ENCODE peak calls at places on chromosomes 5 and 9, in seven cellular contexts. One of them, this sample, is unnamed.

GRCh38 chr9:35568196-35568595 is 36.9 kb upstream of the TESK1 start:
- DNase-seq in GM23248: no peak
- DNase-seq in cardiac muscle cell: no peak
- DNase-seq in left ventricle myocardium superior: no peak
- DNase-seq in non-pigmented ciliary epithelial cell: no peak
- DNase-seq in stimulated activated CD8-positive, alpha-beta memory T cell treated with anti-CD3 and anti-CD28 coated beads, Interleukin-4, amount 100 ng/mL, for 24 hours: no peak
- DNase-seq in GM12865: no peak
- DNase-seq in this sample: no peak

GRCh38 chr5:32092938-32093812 is 80.9 kb downstream of the GOLPH3 start:
- DNase-seq in GM23248: peak; percentile 86
- DNase-seq in stimulated activated CD8-positive, alpha-beta memory T cell treated with anti-CD3 and anti-CD28 coated beads, Interleukin-4, amount 100 ng/mL, for 24 hours: peak; percentile 47
- DNase-seq in cardiac muscle cell: peak; percentile 85
- DNase-seq in non-pigmented ciliary epithelial cell: peak; percentile 59
- DNase-seq in left ventricle myocardium superior: no peak
- DNase-seq in GM12865: peak; percentile 82
- DNase-seq in this sample: no peak

GRCh38 chr5:53438486-53439472 is 41.6 kb upstream of the FST start:
- DNase-seq in left ventricle myocardium superior: no peak
- DNase-seq in stimulated activated CD8-positive, alpha-beta memory T cell treated with anti-CD3 and anti-CD28 coated beads, Interleukin-4, amount 100 ng/mL, for 24 hours: no peak
- DNase-seq in non-pigmented ciliary epithelial cell: no peak
- DNase-seq in cardiac muscle cell: peak; percentile 32
- DNase-seq in GM12865: no peak
- DNase-seq in GM23248: peak; percentile 74
- DNase-seq in this sample: no peak

GRCh38 chr9:115694991-115695390 is 458.6 kb upstream of the PAPPA start:
- DNase-seq in left ventricle myocardium superior: no peak
- DNase-seq in non-pigmented ciliary epithelial cell: no peak
- DNase-seq in cardiac muscle cell: no peak
- DNase-seq in stimulated activated CD8-positive, alpha-beta memory T cell treated with anti-CD3 and anti-CD28 coated beads, Interleukin-4, amount 100 ng/mL, for 24 hours: no peak
- DNase-seq in GM23248: peak; percentile 59
- DNase-seq in GM12865: no peak
- DNase-seq in this sample: no peak

GRCh38 chr5:145981612-145982571 is 45.5 kb downstream of the SH3RF2 start:
- DNase-seq in non-pigmented ciliary epithelial cell: no peak
- DNase-seq in cardiac muscle cell: no peak
- DNase-seq in left ventricle myocardium superior: no peak
- DNase-seq in GM23248: no peak
- DNase-seq in GM12865: no peak
- DNase-seq in stimulated activated CD8-positive, alpha-beta memory T cell treated with anti-CD3 and anti-CD28 coated beads, Interleukin-4, amount 100 ng/mL, for 24 hours: no peak
- DNase-seq in this sample: no peak

GRCh38 chr9:77022783-77023440 is 3.5 kb downstream of the FOXB2 start:
- DNase-seq in GM23248: no peak
- DNase-seq in cardiac muscle cell: no peak
- DNase-seq in stimulated activated CD8-positive, alpha-beta memory T cell treated with anti-CD3 and anti-CD28 coated beads, Interleukin-4, amount 100 ng/mL, for 24 hours: no peak
- DNase-seq in left ventricle myocardium superior: no peak
- DNase-seq in non-pigmented ciliary epithelial cell: no peak
- DNase-seq in GM12865: no peak
- DNase-seq in this sample: no peak

GRCh38 chr5:138664276-138664943 is 88.8 kb upstream of the CTNNA1 start:
- DNase-seq in stimulated activated CD8-positive, alpha-beta memory T cell treated with anti-CD3 and anti-CD28 coated beads, Interleukin-4, amount 100 ng/mL, for 24 hours: no peak
- DNase-seq in non-pigmented ciliary epithelial cell: no peak
- DNase-seq in GM12865: no peak
- DNase-seq in GM23248: peak; percentile 69
- DNase-seq in cardiac muscle cell: peak; percentile 76
- DNase-seq in left ventricle myocardium superior: no peak
- DNase-seq in this sample: no peak

GRCh38 chr5:128199104-128199503 is 115.5 kb downstream of the SLC12A2 start:
- DNase-seq in GM12865: no peak
- DNase-seq in left ventricle myocardium superior: no peak
- DNase-seq in GM23248: no peak
- DNase-seq in non-pigmented ciliary epithelial cell: no peak
- DNase-seq in cardiac muscle cell: peak; percentile 41
- DNase-seq in stimulated activated CD8-positive, alpha-beta memory T cell treated with anti-CD3 and anti-CD28 coated beads, Interleukin-4, amount 100 ng/mL, for 24 hours: no peak
- DNase-seq in this sample: no peak

GRCh38 chr9:304106-304505 is 89.4 kb downstream of the DOCK8 start:
- DNase-seq in left ventricle myocardium superior: no peak
- DNase-seq in cardiac muscle cell: no peak
- DNase-seq in stimulated activated CD8-positive, alpha-beta memory T cell treated with anti-CD3 and anti-CD28 coated beads, Interleukin-4, amount 100 ng/mL, for 24 hours: no peak
- DNase-seq in GM23248: no peak
- DNase-seq in GM12865: no peak
- DNase-seq in non-pigmented ciliary epithelial cell: no peak
- DNase-seq in this sample: no peak

GRCh38 chr9:134492721-134493470 is 148.7 kb upstream of the COL5A1 start:
- DNase-seq in non-pigmented ciliary epithelial cell: no peak
- DNase-seq in cardiac muscle cell: no peak
- DNase-seq in left ventricle myocardium superior: no peak
- DNase-seq in GM12865: no peak
- DNase-seq in stimulated activated CD8-positive, alpha-beta memory T cell treated with anti-CD3 and anti-CD28 coated beads, Interleukin-4, amount 100 ng/mL, for 24 hours: no peak
- DNase-seq in GM23248: no peak
- DNase-seq in this sample: no peak

GRCh38 chr5:77133061-77133758 is 46.1 kb upstream of the ZBED3 start:
- DNase-seq in cardiac muscle cell: peak; percentile 97
- DNase-seq in GM23248: peak; percentile 99
- DNase-seq in non-pigmented ciliary epithelial cell: peak; percentile 94
- DNase-seq in GM12865: no peak
- DNase-seq in stimulated activated CD8-positive, alpha-beta memory T cell treated with anti-CD3 and anti-CD28 coated beads, Interleukin-4, amount 100 ng/mL, for 24 hours: no peak
- DNase-seq in left ventricle myocardium superior: peak; percentile 49
- DNase-seq in this sample: no peak

GRCh38 chr9:135788576-135789300 is 86.8 kb downstream of the KCNT1 start:
- DNase-seq in GM12865: no peak
- DNase-seq in GM23248: no peak
- DNase-seq in left ventricle myocardium superior: no peak
- DNase-seq in cardiac muscle cell: no peak
- DNase-seq in stimulated activated CD8-positive, alpha-beta memory T cell treated with anti-CD3 and anti-CD28 coated beads, Interleukin-4, amount 100 ng/mL, for 24 hours: no peak
- DNase-seq in non-pigmented ciliary epithelial cell: no peak
- DNase-seq in this sample: no peak

GRCh38 chr9:71772726-71773125 is 4.4 kb upstream of the CEMIP2 start:
- DNase-seq in GM12865: no peak
- DNase-seq in left ventricle myocardium superior: no peak
- DNase-seq in stimulated activated CD8-positive, alpha-beta memory T cell treated with anti-CD3 and anti-CD28 coated beads, Interleukin-4, amount 100 ng/mL, for 24 hours: no peak
- DNase-seq in non-pigmented ciliary epithelial cell: no peak
- DNase-seq in cardiac muscle cell: no peak
- DNase-seq in GM23248: no peak
- DNase-seq in this sample: no peak

GRCh38 chr5:143527808-143528207 is 124.3 kb upstream of the NR3C1 start:
- DNase-seq in GM12865: no peak
- DNase-seq in stimulated activated CD8-positive, alpha-beta memory T cell treated with anti-CD3 and anti-CD28 coated beads, Interleukin-4, amount 100 ng/mL, for 24 hours: no peak
- DNase-seq in GM23248: peak; percentile 58
- DNase-seq in non-pigmented ciliary epithelial cell: no peak
- DNase-seq in left ventricle myocardium superior: no peak
- DNase-seq in cardiac muscle cell: no peak
- DNase-seq in this sample: no peak

GRCh38 chr9:126517751-126518261 is 95.9 kb upstream of the LMX1B start:
- DNase-seq in left ventricle myocardium superior: no peak
- DNase-seq in GM23248: peak; percentile 47
- DNase-seq in stimulated activated CD8-positive, alpha-beta memory T cell treated with anti-CD3 and anti-CD28 coated beads, Interleukin-4, amount 100 ng/mL, for 24 hours: no peak
- DNase-seq in GM12865: no peak
- DNase-seq in non-pigmented ciliary epithelial cell: no peak
- DNase-seq in cardiac muscle cell: no peak
- DNase-seq in this sample: no peak

GRCh38 chr5:14114615-14115251 is 28.4 kb upstream of the TRIO start:
- DNase-seq in GM23248: peak; percentile 37
- DNase-seq in left ventricle myocardium superior: no peak
- DNase-seq in GM12865: no peak
- DNase-seq in cardiac muscle cell: no peak
- DNase-seq in stimulated activated CD8-positive, alpha-beta memory T cell treated with anti-CD3 and anti-CD28 coated beads, Interleukin-4, amount 100 ng/mL, for 24 hours: no peak
- DNase-seq in non-pigmented ciliary epithelial cell: no peak
- DNase-seq in this sample: no peak

GRCh38 chr5:43564289-43564850 is 7.5 kb upstream of the PAIP1 start:
- DNase-seq in GM23248: no peak
- DNase-seq in non-pigmented ciliary epithelial cell: no peak
- DNase-seq in left ventricle myocardium superior: no peak
- DNase-seq in stimulated activated CD8-positive, alpha-beta memory T cell treated with anti-CD3 and anti-CD28 coated beads, Interleukin-4, amount 100 ng/mL, for 24 hours: no peak
- DNase-seq in GM12865: no peak
- DNase-seq in cardiac muscle cell: no peak
- DNase-seq in this sample: no peak

GRCh38 chr5:185095-186070 is 5.9 kb upstream of the LRRC14B start:
- DNase-seq in GM23248: no peak
- DNase-seq in left ventricle myocardium superior: peak; percentile 22
- DNase-seq in GM12865: no peak
- DNase-seq in non-pigmented ciliary epithelial cell: no peak
- DNase-seq in cardiac muscle cell: no peak
- DNase-seq in stimulated activated CD8-positive, alpha-beta memory T cell treated with anti-CD3 and anti-CD28 coated beads, Interleukin-4, amount 100 ng/mL, for 24 hours: no peak
- DNase-seq in this sample: no peak

GRCh38 chr9:38212016-38212415 is 143.0 kb upstream of the SHB start:
- DNase-seq in GM12865: no peak
- DNase-seq in non-pigmented ciliary epithelial cell: no peak
- DNase-seq in GM23248: no peak
- DNase-seq in stimulated activated CD8-positive, alpha-beta memory T cell treated with anti-CD3 and anti-CD28 coated beads, Interleukin-4, amount 100 ng/mL, for 24 hours: no peak
- DNase-seq in cardiac muscle cell: no peak
- DNase-seq in left ventricle myocardium superior: no peak
- DNase-seq in this sample: no peak

GRCh38 chr5:103601314-103601713 is 38.7 kb upstream of the NUDT12 start:
- DNase-seq in cardiac muscle cell: no peak
- DNase-seq in left ventricle myocardium superior: no peak
- DNase-seq in stimulated activated CD8-positive, alpha-beta memory T cell treated with anti-CD3 and anti-CD28 coated beads, Interleukin-4, amount 100 ng/mL, for 24 hours: no peak
- DNase-seq in GM23248: no peak
- DNase-seq in GM12865: no peak
- DNase-seq in non-pigmented ciliary epithelial cell: no peak
- DNase-seq in this sample: no peak